ENCODE peak calls at places on chromosome 22, in seven cellular contexts. Z is left ventricle myocardium inferior, V is cardiac fibroblast, Q is mucosa of descending colon, F is heart right ventricle, E is PC-3, L is ovary. T is an unnamed sample.

GRCh38 chr22:39244496-39245129 is at the start of gene PDGFB:
- DNase-seq in L (no peak), Q (no peak), E (peak), F (peak), V (peak), Z (peak), T (peak)

GRCh38 chr22:39115976-39116621 is 19.1 kb downstream of the APOBEC3H start:
- DNase-seq in E (no peak), F (no peak), V (no peak), Z (no peak), Q (no peak), L (no peak), T (no peak)

GRCh38 chr22:44822479-44822878 is 70.1 kb downstream of the ARHGAP8 start:
- DNase-seq in L (no peak), Q (no peak), F (no peak), V (no peak), E (no peak), Z (no peak), T (no peak)

GRCh38 chr22:48499456-48500425 is 1327.9 kb downstream of the BRD1 start:
- DNase-seq in Z (no peak), Q (no peak), F (no peak), E (no peak), L (no peak), V (no peak), T (no peak)

GRCh38 chr22:50544746-50545253 is 899 bp upstream of the KLHDC7B start:
- DNase-seq in Z (no peak), V (no peak), Q (peak), E (no peak), F (no peak), L (no peak), T (no peak)

GRCh38 chr22:35538801-35539321 is 1.8 kb upstream of the RASD2 start:
- DNase-seq in F (no peak), Z (no peak), E (peak), Q (peak), V (no peak), L (no peak), T (peak)

GRCh38 chr22:30606455-30607299 is at the start of gene TCN2:
- DNase-seq in L (peak), E (peak), Q (peak), Z (peak), V (peak), F (peak), T (peak)

GRCh38 chr22:20487715-20488114 is 7.9 kb downstream of the KLHL22 start:
- DNase-seq in F (no peak), Q (no peak), E (no peak), V (no peak), L (no peak), Z (no peak), T (no peak)

GRCh38 chr22:35540600-35541253 is at the start of gene RASD2:
- DNase-seq in V (no peak), E (peak), Q (peak), F (peak), L (peak), Z (peak), T (peak)

GRCh38 chr22:21044931-21045584 is 688 bp upstream of the LRRC74B start:
- DNase-seq in V (peak), E (peak), F (no peak), Z (no peak), Q (no peak), L (no peak), T (peak)

GRCh38 chr22:48707749-48708557 is 1119.7 kb downstream of the BRD1 start:
- DNase-seq in Q (no peak), L (no peak), F (no peak), V (no peak), E (no peak), Z (peak), T (no peak)

GRCh38 chr22:29030016-29030617 is 31.5 kb downstream of the C22orf31 start:
- DNase-seq in Q (no peak), Z (no peak), L (no peak), F (no peak), V (peak), E (peak), T (no peak)

GRCh38 chr22:47681766-47682165 is 919.3 kb downstream of the TBC1D22A start:
- DNase-seq in Q (no peak), L (no peak), E (no peak), V (no peak), Z (no peak), F (no peak), T (no peak)

GRCh38 chr22:49307071-49307830 is 520.4 kb downstream of the BRD1 start:
- DNase-seq in E (no peak), Z (no peak), L (no peak), V (no peak), F (no peak), Q (no peak), T (no peak)

GRCh38 chr22:31350410-31350863 is 4.3 kb upstream of the PATZ1 start:
- DNase-seq in E (no peak), V (peak), Q (peak), F (no peak), Z (no peak), L (no peak), T (peak)

GRCh38 chr22:47059701-47060161 is 297.3 kb downstream of the TBC1D22A start:
- DNase-seq in L (no peak), F (no peak), Z (no peak), E (no peak), V (no peak), Q (no peak), T (no peak)

GRCh38 chr22:50434849-50435700 is 39.8 kb downstream of the SBF1 start:
- DNase-seq in F (no peak), E (no peak), Q (no peak), V (no peak), Z (no peak), L (no peak), T (no peak)

GRCh38 chr22:30582788-30583575 is 8.5 kb upstream of the GAL3ST1 start:
- DNase-seq in E (no peak), F (no peak), L (no peak), Q (no peak), Z (no peak), V (no peak), T (no peak)

GRCh38 chr22:48960981-48961655 is 866.6 kb downstream of the BRD1 start:
- DNase-seq in V (peak), L (no peak), Z (peak), E (no peak), Q (no peak), F (no peak), T (no peak)

GRCh38 chr22:49014227-49015201 is 813.2 kb downstream of the BRD1 start:
- DNase-seq in L (no peak), V (no peak), Q (no peak), Z (no peak), E (no peak), F (no peak), T (no peak)

GRCh38 chr22:24265734-24266133 is 4.9 kb upstream of the SPECC1L start:
- DNase-seq in Q (no peak), F (no peak), E (no peak), L (no peak), V (no peak), Z (no peak), T (no peak)

GRCh38 chr22:24271406-24271760 is 752 bp downstream of the SPECC1L start:
- DNase-seq in E (peak), V (peak), L (peak), F (no peak), Q (no peak), Z (no peak), T (no peak)

GRCh38 chr22:24270556-24271405 is at the start of gene SPECC1L:
- DNase-seq in Z (peak), L (peak), E (peak), Q (peak), V (peak), F (peak), T (peak)
- TF ChIP-seq CTCF in Z (peak), L (no peak), E (no peak), Q (peak), V (no peak), F (peak), T (no peak)

GRCh38 chr22:27168681-27169080 is 511.3 kb downstream of the MIAT start:
- DNase-seq in Q (no peak), Z (no peak), E (no peak), F (no peak), L (no peak), V (no peak), T (no peak)

GRCh38 chr22:27164781-27165503 is 507.6 kb downstream of the MIAT start:
- DNase-seq in V (no peak), L (no peak), E (no peak), F (no peak), Z (no peak), Q (no peak), T (no peak)

GRCh38 chr22:27159716-27160295 is 502.4 kb downstream of the MIAT start:
- DNase-seq in Q (no peak), Z (no peak), F (no peak), V (no peak), E (no peak), L (no peak), T (no peak)

GRCh38 chr22:27159016-27159415 is 501.6 kb downstream of the MIAT start:
- DNase-seq in E (no peak), Z (no peak), V (no peak), L (no peak), F (no peak), Q (no peak), T (no peak)

GRCh38 chr22:27163162-27164137 is 506.1 kb downstream of the MIAT start:
- DNase-seq in F (no peak), Z (no peak), E (no peak), L (no peak), V (no peak), Q (no peak), T (no peak)
- TF ChIP-seq CTCF in F (no peak), Z (no peak), E (no peak), L (no peak), V (no peak), Q (no peak), T (no peak)

DNA sequence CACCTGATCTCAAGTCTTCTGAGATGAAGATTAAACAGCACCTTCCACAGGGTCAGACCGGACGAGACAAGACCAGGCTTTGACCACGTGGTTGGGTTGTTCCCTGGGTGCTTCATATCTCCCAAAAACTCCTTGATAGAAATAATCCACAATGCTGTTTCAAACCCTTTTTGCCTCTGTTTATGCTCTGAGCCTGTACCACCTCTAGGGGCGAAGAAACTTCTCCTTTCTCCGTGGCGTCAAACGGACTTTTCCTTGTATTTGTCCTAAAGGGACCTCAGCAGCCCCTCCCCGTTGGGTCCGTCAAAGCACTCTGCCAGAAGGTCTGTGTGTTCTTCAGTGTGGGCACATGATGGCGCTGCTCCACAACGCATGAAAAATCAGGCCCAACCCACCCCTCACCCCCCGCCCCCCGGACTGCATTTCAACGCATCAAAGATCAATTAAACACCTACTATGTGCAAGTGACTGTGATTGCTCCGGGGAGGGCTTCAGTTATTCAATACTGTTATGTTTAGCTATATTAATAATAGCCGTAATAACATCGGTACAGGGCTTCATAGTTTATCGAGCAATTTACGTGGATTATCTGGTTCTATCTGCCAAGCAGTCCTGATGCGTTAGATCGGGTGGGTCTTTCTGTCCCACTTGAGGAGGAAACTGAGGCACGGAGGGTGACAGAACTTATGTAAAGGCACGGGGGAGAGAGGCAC is 17.3 kb upstream of the EIF3D start:
- DNase-seq in Z (peak), Q (no peak), V (peak), F (no peak), E (peak), L (no peak), T (peak)
- TF ChIP-seq CTCF in Z (peak), Q (no peak), V (peak), F (peak), E (peak), L (no peak), T (peak)

GRCh38 chr22:24845036-24845918 is 39.3 kb downstream of the SGSM1 start:
- DNase-seq in E (peak), Z (no peak), L (no peak), V (peak), Q (peak), F (no peak), T (no peak)
- TF ChIP-seq CTCF in E (no peak), Z (no peak), L (no peak), V (no peak), Q (no peak), F (no peak), T (no peak)

DNA sequence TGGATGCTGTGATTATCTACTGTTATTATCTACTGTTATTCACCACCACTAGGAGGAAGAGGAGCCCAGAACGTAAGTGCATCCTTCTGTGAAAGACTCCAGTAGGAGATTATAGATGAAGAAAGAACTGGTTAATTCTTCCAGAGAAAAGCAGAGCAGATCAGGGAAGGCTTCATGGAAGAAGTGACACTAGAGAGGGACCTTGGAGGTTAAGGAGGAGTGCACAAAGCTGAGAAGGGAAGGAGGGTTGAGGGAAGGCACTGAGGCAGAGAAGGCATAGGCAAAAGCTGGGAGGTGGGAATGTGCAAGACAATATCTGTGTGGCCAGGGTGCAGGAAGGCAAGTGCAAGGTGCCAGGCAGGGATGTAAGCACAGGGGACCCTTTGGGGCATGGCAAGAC is 13.5 kb downstream of the CRYBB1 start:
- DNase-seq in L (no peak), Q (no peak), E (no peak), Z (no peak), F (no peak), V (no peak), T (no peak)
- TF ChIP-seq CTCF in L (no peak), Q (no peak), E (no peak), Z (no peak), F (no peak), V (no peak), T (no peak)

T was measured in nephron progenitor cell.